ENCODE peak calls at places on chromosomes 4 and X, in seven cellular contexts. R, N, X, H, D, I and T are unnamed samples.

GRCh38 chrX:109847257-109848187 is 114.5 kb upstream of the ACSL4 start:
- DNase-seq in X (no peak), H (no peak), D (peak), N (no peak), R (no peak), I (no peak), T (no peak)

GRCh38 chr4:3642806-3643517 is 110.7 kb upstream of the LRPAP1 start:
- DNase-seq in X (no peak), D (no peak), R (no peak), H (no peak), N (no peak), I (no peak), T (no peak)

GRCh38 chrX:68808686-68809357 is 20.0 kb upstream of the EFNB1 start:
- DNase-seq in D (peak), I (no peak), N (no peak), H (no peak), R (no peak), X (peak), T (no peak)

GRCh38 chrX:109384569-109385174 is 97.2 kb downstream of the GUCY2F start:
- DNase-seq in H (no peak), R (peak), N (peak), I (peak), X (peak), D (peak), T (no peak)

GRCh38 chrX:31366076-31366475 is 294.2 kb upstream of the FTHL17 start:
- DNase-seq in D (no peak), H (no peak), X (no peak), N (no peak), R (no peak), I (no peak), T (no peak)

GRCh38 chrX:19814778-19815177 is 72.6 kb downstream of the SH3KBP1 start:
- DNase-seq in N (no peak), X (no peak), D (no peak), R (no peak), I (no peak), H (no peak), T (no peak)

GRCh38 chr4:18422685-18423084 is 401.1 kb upstream of the LCORL start:
- DNase-seq in H (no peak), I (no peak), D (no peak), N (no peak), R (no peak), X (no peak), T (no peak)

GRCh38 chrX:153761863-153762262 is 2.2 kb upstream of the PLXNB3 start:
- DNase-seq in X (no peak), H (no peak), D (no peak), I (no peak), R (no peak), N (no peak), T (no peak)

GRCh38 chr4:86218721-86219481 is 141.0 kb downstream of the MAPK10 start:
- DNase-seq in H (no peak), I (no peak), D (peak), X (no peak), N (no peak), R (peak), T (no peak)

GRCh38 chr4:52107336-52107735 is 56.2 kb downstream of the SPATA18 start:
- DNase-seq in H (no peak), I (no peak), R (no peak), N (no peak), D (peak), X (no peak), T (no peak)

GRCh38 chr4:52106142-52106541 is 55.0 kb downstream of the SPATA18 start:
- DNase-seq in I (no peak), X (no peak), N (no peak), D (no peak), R (no peak), H (no peak), T (no peak)

GRCh38 chr4:52110171-52110570 is 59.1 kb downstream of the SPATA18 start:
- DNase-seq in N (no peak), I (no peak), R (no peak), D (peak), X (no peak), H (no peak), T (no peak)

GRCh38 chr4:52106701-52107100 is 55.6 kb downstream of the SPATA18 start:
- DNase-seq in R (no peak), X (no peak), I (no peak), D (peak), N (no peak), H (no peak), T (no peak)

GRCh38 chr4:52107745-52108144 is 56.6 kb downstream of the SPATA18 start:
- DNase-seq in H (no peak), D (no peak), R (no peak), N (no peak), X (no peak), I (no peak), T (no peak)
- TF ChIP-seq CTCF in H (no peak), D (no peak), R (no peak), N (peak), X (peak), I (peak), T (no peak)

GRCh38 chrX:63058204-63058603 is 292.9 kb downstream of the SPIN4 start:
- DNase-seq in I (no peak), N (no peak), R (no peak), X (no peak), H (no peak), D (no peak), T (no peak)
- TF ChIP-seq CTCF in I (no peak), N (no peak), R (no peak), X (no peak), H (no peak), D (no peak), T (no peak)

GRCh38 chrX:71632923-71633657 is 14.8 kb upstream of the CXCR3 start:
- DNase-seq in H (no peak), D (no peak), I (no peak), R (no peak), X (peak), N (no peak), T (peak)
- TF ChIP-seq CTCF in H (no peak), D (no peak), I (no peak), R (no peak), X (no peak), N (no peak), T (no peak)

DNA sequence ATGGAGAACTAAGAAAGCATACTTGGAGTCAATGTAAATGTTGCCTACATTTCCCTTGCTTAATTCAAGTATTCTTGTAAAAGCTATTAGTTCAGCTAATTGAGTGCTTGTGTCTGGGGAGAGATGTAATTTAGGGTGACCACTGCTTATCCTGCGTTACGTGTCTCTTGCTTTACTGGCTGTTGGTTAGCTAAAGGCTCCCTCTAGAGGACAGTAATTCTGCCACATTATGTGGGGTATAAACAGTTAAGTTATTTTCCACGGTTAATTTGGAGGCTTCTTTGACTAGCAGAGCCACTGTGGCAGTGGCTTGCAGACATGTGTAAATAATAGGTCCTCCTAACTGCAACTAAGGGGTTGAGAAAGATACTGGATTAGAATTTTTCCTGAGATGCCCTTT is 25.3 kb upstream of the NAF1 start:
- DNase-seq in R (no peak), X (no peak), I (no peak), N (no peak), D (peak), H (no peak), T (no peak)
- TF ChIP-seq CTCF in R (no peak), X (peak), I (no peak), N (peak), D (peak), H (peak), T (no peak)

GRCh38 chr4:146389561-146389960 is 132.2 kb downstream of the SLC10A7 start:
- DNase-seq in N (no peak), R (no peak), D (no peak), H (no peak), X (no peak), I (no peak), T (no peak)
- TF ChIP-seq CTCF in N (no peak), R (no peak), D (no peak), H (no peak), X (no peak), I (no peak), T (no peak)

GRCh38 chr4:156634612-156635011 is 337.0 kb downstream of the PDGFC start:
- DNase-seq in N (no peak), I (no peak), H (no peak), X (no peak), D (no peak), R (no peak), T (no peak)

GRCh38 chr4:156638925-156639605 is 332.5 kb downstream of the PDGFC start:
- DNase-seq in D (peak), H (no peak), N (no peak), I (no peak), X (no peak), R (no peak), T (no peak)

GRCh38 chr4:156636398-156636797 is 335.2 kb downstream of the PDGFC start:
- DNase-seq in H (no peak), X (no peak), N (no peak), I (no peak), R (no peak), D (no peak), T (no peak)

GRCh38 chr4:156635046-156635445 is 336.6 kb downstream of the PDGFC start:
- DNase-seq in I (no peak), H (no peak), D (no peak), N (no peak), R (no peak), X (no peak), T (no peak)

GRCh38 chr4:156638332-156638731 is 333.3 kb downstream of the PDGFC start:
- DNase-seq in D (peak), H (no peak), I (no peak), N (no peak), X (no peak), R (no peak), T (no peak)
- TF ChIP-seq CTCF in D (peak), H (no peak), I (no peak), N (no peak), X (no peak), R (no peak), T (no peak)

GRCh38 chrX:74107666-74108065 is 196.3 kb upstream of the ZCCHC13 start:
- DNase-seq in H (no peak), R (no peak), X (no peak), I (no peak), N (no peak), D (no peak), T (no peak)
- TF ChIP-seq CTCF in H (no peak), R (no peak), X (no peak), I (no peak), N (no peak), D (no peak), T (no peak)

GRCh38 chrX:23008431-23009099 is 8.8 kb downstream of the DDX53 start:
- DNase-seq in R (peak), X (peak), H (no peak), N (no peak), D (peak), I (no peak), T (peak)
- TF ChIP-seq CTCF in R (peak), X (peak), H (no peak), N (peak), D (peak), I (peak), T (peak)

GRCh38 chr4:145605941-145606340 is 13.2 kb upstream of the MMAA start:
- DNase-seq in D (no peak), R (no peak), X (no peak), H (no peak), I (no peak), N (no peak), T (no peak)

GRCh38 chr4:145613546-145614234 is 5.5 kb upstream of the MMAA start:
- DNase-seq in X (no peak), I (no peak), D (peak), H (no peak), N (no peak), R (peak), T (peak)

GRCh38 chr4:145614235-145614615 is 5.0 kb upstream of the MMAA start:
- DNase-seq in H (no peak), D (peak), X (no peak), I (no peak), R (no peak), N (no peak), T (no peak)

DNA sequence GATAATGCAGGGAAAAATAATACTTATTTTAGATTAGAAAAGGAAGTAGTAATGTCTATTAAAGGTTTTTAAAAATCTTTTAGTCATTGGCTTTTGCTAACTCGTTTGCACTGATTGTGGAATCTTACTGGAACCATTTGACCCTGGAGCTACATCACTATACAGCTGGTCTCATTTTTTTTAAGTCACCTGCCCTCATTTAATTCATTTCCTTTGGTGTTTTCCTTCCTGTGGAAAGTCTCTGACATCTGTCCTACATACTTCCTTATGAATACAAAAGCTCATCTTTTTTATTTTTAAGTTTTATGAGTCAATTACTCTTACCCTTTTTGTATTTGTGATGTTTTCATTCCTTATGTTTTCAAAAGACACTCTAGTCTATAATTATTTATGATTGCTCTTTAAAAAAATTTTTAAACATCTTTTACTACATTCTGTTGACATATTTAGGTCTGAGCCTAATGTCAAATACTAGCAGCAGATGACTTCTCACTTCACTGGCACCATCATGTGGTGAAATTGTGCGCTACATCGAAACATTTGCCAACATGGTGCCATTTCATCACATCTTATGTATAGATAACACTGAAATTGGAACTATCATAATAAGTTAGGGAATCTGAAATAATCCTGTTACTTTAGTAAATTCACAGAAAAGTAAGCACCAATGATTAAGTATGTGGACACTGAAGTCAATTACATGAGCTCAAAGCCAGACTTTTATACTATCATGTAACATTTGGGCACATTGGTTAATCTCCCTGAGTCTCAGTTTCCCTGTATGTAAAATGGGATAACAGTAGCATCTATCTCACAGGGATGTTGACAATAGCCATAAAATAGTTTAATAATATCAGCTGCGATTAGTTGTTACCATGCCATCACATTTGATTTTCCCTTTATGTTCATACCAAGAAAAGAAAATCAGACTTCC is 9.4 kb upstream of the MMAA start:
- DNase-seq in I (peak), N (peak), H (peak), X (peak), D (peak), R (peak), T (peak)
- TF ChIP-seq CTCF in I (peak), N (peak), H (peak), X (peak), D (peak), R (peak), T (peak)